ENCODE peak calls at places on chromosome X, in nine cellular contexts. B, W, Z, X, G, I, U, H and P are unnamed samples.
A peak's percentile ranks its signal among the peaks of the same experiment; 100 is the strongest.

GRCh38 chrX:115525486-115525885 is 35.5 kb upstream of the PLS3 start:
- DNase-seq in B (no peak), W (no peak), Z (no peak), X (no peak), G (no peak), I (no peak), U (no peak), H (no peak), P (no peak)

GRCh38 chrX:134006484-134007161 is 21.2 kb upstream of the GPC3 start:
- DNase-seq in B (no peak), W (no peak), Z (no peak), X (no peak), G (peak; percentile 89), I (no peak), U (no peak), H (no peak), P (no peak)

GRCh38 chrX:72050011-72050410 is 81.7 kb downstream of the RTL5 start:
- DNase-seq in B (no peak), W (peak; percentile 38), Z (no peak), X (no peak), G (no peak), I (no peak), U (no peak), H (no peak), P (no peak)

GRCh38 chrX:72394518-72395163 is 88.9 kb upstream of the CITED1 start:
- DNase-seq in B (no peak), W (peak; percentile 70), Z (no peak), X (no peak), G (no peak), I (no peak), U (no peak), H (no peak), P (no peak)

GRCh38 chrX:87516716-87517115 is 886 bp upstream of the KLHL4 start:
- DNase-seq in B (no peak), W (peak; percentile 83), Z (no peak), X (no peak), G (no peak), I (no peak), U (no peak), H (no peak), P (no peak)

GRCh38 chrX:39002466-39002865 is 201.2 kb downstream of the MID1IP1 start:
- DNase-seq in B (no peak), W (no peak), Z (no peak), X (no peak), G (no peak), I (no peak), U (no peak), H (no peak), P (no peak)

GRCh38 chrX:100830547-100830946 is 10.4 kb downstream of the CSTF2 start:
- DNase-seq in B (no peak), W (no peak), Z (no peak), X (no peak), G (no peak), I (no peak), U (no peak), H (no peak), P (no peak)

GRCh38 chrX:87265518-87265917 is 252.1 kb upstream of the KLHL4 start:
- DNase-seq in B (no peak), W (no peak), Z (no peak), X (no peak), G (no peak), I (no peak), U (no peak), H (no peak), P (no peak)

GRCh38 chrX:120316587-120317283 is 5.5 kb upstream of the TMEM255A start:
- DNase-seq in B (no peak), W (peak; percentile 42), Z (no peak), X (no peak), G (no peak), I (no peak), U (no peak), H (no peak), P (no peak)

GRCh38 chrX:57329008-57329407 is 42.5 kb downstream of the FAAH2 start:
- DNase-seq in B (no peak), W (no peak), Z (no peak), X (no peak), G (peak; percentile 2), I (no peak), U (no peak), H (no peak), P (no peak)
- TF ChIP-seq CTCF in B (peak; percentile 30), W (peak; percentile 6), Z (no peak), X (no peak), G (peak; percentile 63), I (no peak), U (peak; percentile 56), H (no peak), P (no peak)

GRCh38 chrX:85052636-85053343 is 49.1 kb downstream of the APOOL start:
- DNase-seq in B (peak; percentile 1), W (peak; percentile 90), Z (no peak), X (no peak), G (no peak), I (no peak), U (no peak), H (no peak), P (no peak)
- TF ChIP-seq CTCF in B (peak; percentile 56), W (peak; percentile 43), Z (no peak), X (peak; percentile 8), G (no peak), I (no peak), U (peak; percentile 28), H (peak; percentile 41), P (no peak)

DNA sequence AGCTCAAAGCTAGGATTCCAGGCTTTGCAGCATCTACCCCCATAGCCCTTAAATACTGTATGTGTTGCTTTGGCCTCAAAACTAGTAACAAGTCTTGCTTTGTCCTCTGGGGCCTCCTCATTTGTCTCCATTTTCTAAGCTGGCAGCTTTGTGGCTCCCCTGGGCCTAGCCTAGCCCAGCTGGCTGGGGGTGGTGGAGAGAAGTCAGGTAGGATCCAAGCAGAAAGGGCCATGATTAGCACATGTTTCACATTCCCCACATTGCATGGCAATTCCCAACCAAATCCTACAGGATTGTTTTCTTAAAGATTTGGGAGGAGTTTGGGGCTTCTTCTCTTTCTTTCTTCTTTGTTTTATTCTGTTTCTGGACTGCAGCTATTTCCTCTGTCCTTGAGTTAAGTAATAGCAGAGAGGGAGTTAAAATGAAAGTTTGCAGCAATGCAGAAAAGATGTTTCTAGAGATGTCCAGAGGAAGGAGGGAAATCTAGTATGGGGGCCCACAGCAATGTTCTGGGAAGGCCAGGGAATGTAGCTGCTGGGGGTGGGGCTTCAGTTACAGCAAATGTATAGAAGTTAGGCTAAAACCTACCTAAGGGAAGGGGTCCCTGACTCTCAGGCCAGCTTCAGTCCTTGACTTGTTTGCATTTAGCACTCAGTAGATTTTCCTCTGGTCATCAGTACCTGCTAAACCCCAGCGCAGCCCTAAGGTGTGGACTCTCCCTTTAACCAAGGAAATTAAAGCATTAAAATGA is 92.0 kb downstream of the SHROOM4 start:
- DNase-seq in B (no peak), W (no peak), Z (no peak), X (no peak), G (no peak), I (no peak), U (peak; percentile 63), H (no peak), P (no peak)
- TF ChIP-seq CTCF in B (no peak), W (no peak), Z (no peak), X (no peak), G (no peak), I (no peak), U (no peak), H (no peak), P (no peak)

DNA sequence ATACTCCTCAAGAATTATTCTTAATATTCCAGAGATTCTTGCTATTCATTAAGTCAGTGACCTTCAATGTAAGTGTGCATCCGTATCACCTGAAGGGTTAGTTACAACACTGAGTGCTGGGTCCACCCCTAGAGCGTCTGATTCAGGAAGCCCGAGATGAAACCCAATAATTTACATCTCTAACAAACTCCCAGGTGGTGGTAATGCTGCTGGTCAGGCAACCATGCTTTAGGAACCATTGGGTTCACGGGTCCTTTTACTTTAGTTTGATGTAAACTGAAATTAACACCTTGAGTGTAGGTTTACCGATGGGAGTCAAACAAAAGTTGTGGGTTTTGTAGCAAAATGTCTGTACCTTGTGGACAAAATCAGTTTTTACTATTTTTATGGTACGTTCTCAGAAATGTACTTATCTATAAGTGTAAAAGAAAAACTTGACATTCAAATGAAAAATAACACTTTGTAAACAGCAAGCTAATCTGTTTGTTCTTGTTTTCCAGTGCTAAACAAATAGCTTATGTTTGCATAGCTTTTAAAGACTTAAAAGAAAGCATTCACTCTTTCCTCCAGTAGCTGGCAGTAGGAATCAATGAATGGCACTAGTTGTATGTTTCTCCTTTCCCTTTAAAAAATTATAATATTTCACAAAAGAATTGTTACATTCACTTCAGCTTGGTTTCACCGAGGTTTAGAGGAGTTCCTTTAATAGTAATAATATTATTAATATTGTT is 32.7 kb downstream of the ACE2 start:
- DNase-seq in B (no peak), W (no peak), Z (no peak), X (no peak), G (peak; percentile 23), I (no peak), U (no peak), H (no peak), P (no peak)
- TF ChIP-seq CTCF in B (no peak), W (peak; percentile 27), Z (no peak), X (no peak), G (peak; percentile 46), I (no peak), U (peak; percentile 62), H (no peak), P (no peak)

DNA sequence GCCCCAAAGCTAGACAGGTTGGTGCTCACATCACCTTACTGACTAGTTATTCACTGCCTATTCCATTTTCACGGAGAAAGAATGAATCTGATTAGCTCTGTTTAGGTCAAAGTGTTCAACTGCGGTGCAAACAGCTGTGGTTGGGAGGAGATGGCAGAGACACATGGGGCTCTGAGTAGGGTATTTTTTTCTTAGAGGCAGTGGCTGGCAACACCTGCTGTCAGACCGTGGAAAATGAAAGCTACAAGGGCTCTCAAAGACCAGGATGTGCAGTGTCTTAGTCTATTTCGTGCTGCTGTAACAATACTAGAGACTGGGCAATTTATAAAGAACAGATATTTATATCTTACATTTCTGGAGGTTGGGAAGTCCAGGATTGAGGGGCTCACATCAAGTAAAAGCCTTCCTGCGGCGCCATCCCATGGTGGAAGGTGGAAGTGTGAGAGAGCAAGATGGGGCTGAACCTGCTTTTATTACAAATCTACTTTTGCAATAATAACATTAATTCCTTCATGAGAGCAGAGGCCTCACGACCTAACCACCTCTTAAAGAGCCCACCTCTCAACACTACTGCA is 10.6 kb downstream of the NYX start:
- DNase-seq in B (peak; percentile 40), W (no peak), Z (no peak), X (no peak), G (no peak), I (no peak), U (no peak), H (no peak), P (no peak)
- TF ChIP-seq CTCF in B (peak; percentile 69), W (peak; percentile 26), Z (no peak), X (no peak), G (peak; percentile 39), I (peak; percentile 10), U (peak; percentile 64), H (no peak), P (no peak)